ENCODE peak calls at places on chromosomes 6 and 20, in five cellular contexts. B is RWPE1, W is sigmoid colon, F is aorta, C is tibial nerve. X is an unnamed sample.

GRCh38 chr6:118377711-118378414 is 170.2 kb upstream of the PLN start:
- DNase-seq in B (no peak), C (no peak), F (no peak), W (no peak), X (no peak)

GRCh38 chr6:126955621-126956020 is 162.8 kb upstream of the RSPO3 start:
- DNase-seq in W (no peak), B (peak; percentile 7), C (no peak), F (no peak), X (no peak)

GRCh38 chr6:61977951-61978350 is 308.1 kb downstream of the KHDRBS2 start:
- DNase-seq in W (no peak), F (no peak), C (no peak), B (no peak), X (no peak)

GRCh38 chr6:56475736-56476457 is 166.8 kb downstream of the DST start:
- DNase-seq in W (no peak), C (peak; percentile 14), B (no peak), F (no peak), X (no peak)

GRCh38 chr20:9319687-9320384 is 194.6 kb upstream of the LAMP5 start:
- DNase-seq in C (no peak), F (no peak), W (no peak), B (no peak), X (no peak)

GRCh38 chr6:41643899-41644269 is 5.6 kb downstream of the MDFI start:
- DNase-seq in C (no peak), B (no peak), W (no peak), F (no peak), X (no peak)

GRCh38 chr20:5315807-5316187 is 957 bp downstream of the PROKR2 start:
- DNase-seq in B (no peak), F (no peak), W (no peak), C (no peak), X (no peak)

GRCh38 chr6:5159162-5159561 is 74.0 kb downstream of the PPP1R3G start:
- DNase-seq in F (no peak), B (peak; percentile 21), W (no peak), C (no peak), X (no peak)

GRCh38 chr20:22338140-22338708 is 246.1 kb downstream of the FOXA2 start:
- DNase-seq in W (no peak), F (no peak), B (no peak), C (no peak), X (no peak)

GRCh38 chr6:107153061-107153460 is 37.7 kb upstream of the BEND3 start:
- DNase-seq in F (no peak), W (no peak), C (no peak), B (no peak), X (no peak)

GRCh38 chr6:25756382-25757354 is 2.1 kb downstream of the SLC17A4 start:
- DNase-seq in W (no peak), B (no peak), F (no peak), C (no peak), X (no peak)

GRCh38 chr6:119237177-119237715 is 112.3 kb downstream of the MAN1A1 start:
- DNase-seq in W (no peak), C (no peak), B (no peak), F (no peak), X (no peak)

GRCh38 chr6:113599444-113599843 is 257.7 kb upstream of the MARCKS start:
- DNase-seq in C (no peak), F (no peak), W (no peak), B (no peak), X (no peak)

GRCh38 chr6:112029045-112029822 is 24.7 kb upstream of the CCN6 start:
- DNase-seq in W (no peak), C (peak; percentile 74), F (peak; percentile 83), B (peak; percentile 33), X (peak; percentile 67)

DNA sequence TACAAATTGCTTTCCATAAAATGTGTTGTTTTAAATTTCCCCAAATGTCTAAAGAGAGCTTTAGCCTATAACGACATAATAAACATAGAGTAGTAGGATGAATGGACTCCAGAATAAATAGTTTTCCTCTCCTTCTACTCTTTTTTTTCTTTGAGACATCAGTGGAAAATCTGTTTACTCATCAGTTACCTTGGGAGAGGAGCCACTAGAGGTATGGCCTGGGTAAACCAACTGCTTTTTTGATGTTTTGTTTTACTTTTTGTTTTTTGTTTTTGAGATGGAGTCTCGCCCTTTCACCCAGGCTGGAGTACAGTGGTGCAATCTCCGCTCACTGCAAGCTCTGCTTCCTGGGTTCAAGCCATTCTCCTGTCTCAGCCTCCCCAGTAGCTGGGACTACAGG is 8.3 kb upstream of the TGM3 start:
- DNase-seq in B (no peak), C (no peak), F (no peak), W (no peak), X (no peak)
- H3K27ac ChIP-seq in B (no peak overlapping the region), C (no peak overlapping the region), F (no peak overlapping the region), W (no peak overlapping the region), X (no peak overlapping the region)

GRCh38 chr20:48238781-48239180 is 453.5 kb upstream of the SULF2 start:
- DNase-seq in B (no peak), C (no peak), W (peak; percentile 29), F (no peak), X (no peak)
- H3K27ac ChIP-seq in B (no peak overlapping the region), C (no peak overlapping the region), W (peak overlapping the region; percentile 23), F (no peak overlapping the region), X (no peak overlapping the region)

GRCh38 chr6:44051516-44051915 is 75.7 kb downstream of the MRPL14 start:
- DNase-seq in F (peak; percentile 80), C (no peak), W (no peak), B (no peak), X (no peak)
- H3K27ac ChIP-seq in F (no peak overlapping the region), C (peak overlapping the region; percentile 77), W (peak overlapping the region; percentile 86), B (peak overlapping the region; percentile 81), X (peak overlapping the region; percentile 78)

DNA sequence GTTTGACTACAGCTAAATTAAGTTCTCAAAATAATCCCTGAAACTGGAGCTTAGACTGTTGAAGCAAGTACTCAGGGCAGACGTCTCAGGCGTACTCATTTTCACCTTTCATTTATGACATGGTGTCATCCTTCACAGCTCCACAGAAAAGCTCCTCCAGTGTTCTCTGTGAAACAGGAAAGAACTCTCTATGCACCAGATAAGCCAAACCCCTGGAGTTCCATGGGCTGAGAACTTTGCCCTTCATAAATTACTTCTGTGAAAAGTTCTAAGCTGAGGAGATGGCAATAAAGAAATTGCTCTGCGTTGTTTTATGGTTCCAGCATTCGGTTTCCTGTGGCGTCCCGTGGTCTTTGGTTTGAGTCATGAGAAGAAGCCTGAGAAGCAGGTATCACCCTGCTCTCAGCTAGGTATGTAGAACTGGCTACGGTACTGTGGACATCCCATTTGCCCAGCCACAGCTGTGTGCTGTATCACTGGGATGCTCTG is 20.2 kb upstream of the RREB1 start:
- DNase-seq in C (no peak), B (no peak), F (no peak), W (no peak), X (no peak)
- H3K27ac ChIP-seq in C (peak overlapping the region; percentile 68), B (no peak overlapping the region), F (no peak overlapping the region), W (no peak overlapping the region), X (no peak overlapping the region)

GRCh38 chr6:100504786-100505737 is 40.3 kb upstream of the SIM1 start:
- DNase-seq in C (no peak), W (no peak), F (peak; percentile 63), B (peak; percentile 37), X (no peak)
- H3K27ac ChIP-seq in C (no peak overlapping the region), W (no peak overlapping the region), F (peak overlapping the region; percentile 82), B (no peak overlapping the region), X (no peak overlapping the region)